ENCODE peak calls at places on chromosomes 6 and 20, in ten cellular contexts. R, T, N, Z, G, O, P, E, L and C are unnamed samples. For H3K9me3, the result is how much of the 10 kb centered on the place peaks cover.

GRCh38 chr20:19851863-19852262 is 93.8 kb downstream of the RIN2 start:
- DNase-seq in E (no peak), P (no peak), R (no peak), O (no peak), N (no peak), L (no peak), T (no peak), Z (no peak), G (no peak), C (no peak)

GRCh38 chr20:50111120-50111828 is 1.7 kb downstream of the UBE2V1 start:
- DNase-seq in T (peak), P (no peak), G (no peak), R (no peak), E (no peak), N (peak), L (no peak), Z (no peak), O (peak), C (no peak)

GRCh38 chr20:22523499-22524392 is 60.6 kb downstream of the FOXA2 start:
- DNase-seq in L (no peak), G (peak), E (no peak), R (peak), N (peak), P (no peak), O (peak), T (no peak), Z (no peak), C (no peak)

GRCh38 chr6:75524322-75524972 is 30.8 kb upstream of the FILIP1 start:
- DNase-seq in E (no peak), Z (peak), G (no peak), L (peak), R (peak), P (no peak), N (peak), O (peak), T (peak), C (no peak)

GRCh38 chr6:106724848-106725247 is 95.5 kb downstream of the QRSL1 start:
- DNase-seq in L (no peak), E (no peak), O (no peak), N (peak), P (no peak), R (peak), T (no peak), Z (no peak), G (peak), C (no peak)

GRCh38 chr20:44544178-44544719 is 22.4 kb upstream of the SERINC3 start:
- DNase-seq in E (no peak), T (no peak), Z (no peak), P (no peak), L (no peak), G (no peak), O (no peak), N (no peak), R (no peak), C (no peak)

GRCh38 chr6:157656437-157657005 is 166.5 kb upstream of the SNX9 start:
- DNase-seq in Z (peak), R (no peak), T (no peak), E (no peak), L (peak), O (no peak), G (no peak), N (no peak), P (no peak), C (no peak)

GRCh38 chr6:30942338-30943060 is 1.7 kb downstream of the MUCL3 start:
- DNase-seq in P (no peak), Z (peak), R (peak), N (peak), T (peak), L (peak), O (peak), E (no peak), G (peak), C (no peak)

GRCh38 chr6:44269921-44270525 is at the start of gene TMEM151B:
- DNase-seq in G (no peak), O (no peak), T (no peak), N (no peak), E (no peak), Z (peak), L (peak), P (no peak), R (no peak), C (no peak)

GRCh38 chr6:28634758-28635546 is 109.3 kb downstream of the GPX5 start:
- DNase-seq in T (peak), L (peak), O (no peak), P (no peak), R (no peak), Z (peak), G (no peak), E (no peak), N (peak), C (no peak)

GRCh38 chr6:169121013-169121412 is 132.6 kb downstream of the THBS2 start:
- DNase-seq in P (no peak), R (no peak), L (no peak), Z (no peak), E (no peak), O (no peak), N (no peak), T (no peak), G (no peak), C (no peak)

GRCh38 chr20:38935285-38935684 is 9.1 kb downstream of the FAM83D start:
- DNase-seq in Z (no peak), N (peak), T (peak), L (no peak), E (no peak), P (no peak), G (no peak), R (no peak), O (peak), C (no peak)

GRCh38 chr20:31515072-31515774 is 981 bp downstream of the HM13 start:
- DNase-seq in E (no peak), R (no peak), P (no peak), G (no peak), T (no peak), Z (no peak), L (no peak), N (no peak), O (no peak), C (no peak)

GRCh38 chr6:4446982-4447381 is 311.6 kb upstream of the ECI2 start:
- DNase-seq in P (no peak), L (no peak), E (no peak), N (peak), Z (no peak), R (no peak), T (peak), O (no peak), G (no peak), C (no peak)

GRCh38 chr6:41408982-41409381 is 73.6 kb downstream of the NCR2 start:
- DNase-seq in P (no peak), T (no peak), N (no peak), Z (no peak), E (no peak), O (no peak), L (no peak), R (no peak), G (no peak), C (no peak)

GRCh38 chr6:140480852-140481251 is 1106.4 kb upstream of the CITED2 start:
- DNase-seq in G (no peak), T (peak), N (no peak), R (no peak), E (no peak), P (no peak), Z (no peak), L (no peak), O (no peak), C (no peak)

GRCh38 chr6:31308050-31308844 is 36.4 kb upstream of the HLA-C start:
- DNase-seq in E (no peak), O (no peak), R (no peak), L (peak), Z (no peak), P (peak), T (no peak), G (peak), N (no peak), C (peak)

GRCh38 chr6:37134622-37135191 is 35.2 kb upstream of the PIM1 start:
- DNase-seq in L (no peak), E (peak), R (peak), O (peak), G (peak), P (peak), N (peak), Z (no peak), T (peak), C (peak)

GRCh38 chr6:24974182-24975171 is 38.7 kb upstream of the RIPOR2 start:
- DNase-seq in P (no peak), Z (no peak), N (peak), R (no peak), E (no peak), L (no peak), T (no peak), G (no peak), O (peak), C (no peak)

GRCh38 chr20:10414982-10415650 is 18.9 kb downstream of the MKKS start:
- DNase-seq in E (no peak), T (peak), N (peak), L (no peak), P (no peak), O (peak), G (no peak), Z (no peak), R (no peak), C (no peak)

GRCh38 chr6:26285143-26286134 is 79.6 kb upstream of the BTN3A2 start:
- DNase-seq in E (peak), N (peak), L (peak), P (peak), G (peak), O (peak), T (peak), Z (peak), R (peak), C (peak)

GRCh38 chr6:19052219-19052618 is 665.1 kb downstream of the RNF144B start:
- DNase-seq in E (no peak), Z (no peak), L (peak), G (no peak), T (peak), O (peak), R (no peak), P (no peak), N (peak), C (no peak)

GRCh38 chr20:50221501-50222323 is 31.1 kb downstream of the CEBPB start:
- DNase-seq in O (peak), E (no peak), Z (no peak), N (peak), L (no peak), R (peak), G (no peak), P (no peak), T (peak), C (no peak)

GRCh38 chr20:14193885-14194284 is 143.5 kb downstream of the FLRT3 start:
- DNase-seq in L (peak), R (no peak), O (no peak), N (peak), P (no peak), E (no peak), Z (no peak), T (no peak), G (no peak), C (no peak)

GRCh38 chr6:24856954-24857670 is 58.4 kb upstream of the ARMH2 start:
- DNase-seq in P (no peak), T (no peak), N (no peak), Z (no peak), O (no peak), E (no peak), G (no peak), L (no peak), R (no peak), C (no peak)

GRCh38 chr6:92507552-92507951 is 911.8 kb downstream of the EPHA7 start:
- DNase-seq in T (no peak), P (no peak), G (no peak), N (no peak), O (no peak), L (no peak), E (no peak), Z (no peak), R (no peak), C (no peak)
- H3K9me3 ChIP-seq in T (under half), P (under half), G (under half), N (under half), O (under half), L (under half), E (under half), Z (under half), R (under half), C (under half)

GRCh38 chr6:167507376-167507961 is 182.6 kb downstream of the TTLL2 start:
- DNase-seq in N (no peak), O (no peak), E (no peak), R (no peak), L (no peak), Z (no peak), P (no peak), G (no peak), T (no peak), C (no peak)

GRCh38 chr6:167512926-167513325 is 188.0 kb downstream of the TTLL2 start:
- DNase-seq in G (no peak), O (no peak), T (no peak), P (no peak), Z (no peak), L (peak), E (no peak), R (no peak), N (no peak), C (no peak)

GRCh38 chr6:167510648-167511047 is 185.8 kb downstream of the TTLL2 start:
- DNase-seq in P (no peak), L (peak), R (no peak), T (no peak), E (no peak), N (no peak), O (no peak), Z (peak), G (no peak), C (no peak)

GRCh38 chr6:167508919-167509852 is 184.3 kb downstream of the TTLL2 start:
- DNase-seq in L (no peak), E (no peak), O (no peak), Z (no peak), T (no peak), N (no peak), G (no peak), P (no peak), R (no peak), C (no peak)

GRCh38 chr6:167509853-167510220 is 185.0 kb downstream of the TTLL2 start:
- DNase-seq in T (no peak), O (no peak), N (no peak), P (no peak), R (no peak), E (no peak), Z (no peak), G (no peak), L (no peak), C (no peak)
- H3K9me3 ChIP-seq in T (under half), O (under half), N (under half), P (under half), R (under half), E (under half), Z (under half), G (under half), L (under half), C (under half)

DNA sequence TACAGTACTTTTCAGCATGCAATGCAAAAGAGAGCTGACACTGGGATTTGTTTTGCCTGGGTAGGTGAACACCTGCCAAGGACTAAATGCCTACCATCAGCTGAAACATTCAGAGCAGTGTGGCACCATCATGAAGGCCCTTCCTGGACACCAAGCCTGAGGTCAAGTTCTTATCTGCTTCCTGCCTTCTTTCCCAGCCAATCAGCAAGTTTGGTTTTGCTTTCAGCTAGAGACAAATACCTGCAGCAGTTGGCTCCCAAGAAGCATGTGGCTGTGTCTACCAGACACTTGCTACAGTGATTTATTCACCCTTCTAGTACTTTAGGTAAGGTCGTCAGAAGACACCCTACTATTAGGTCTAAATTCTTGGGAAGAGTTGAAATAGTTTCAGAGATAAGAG is 112.8 kb downstream of the TBX18 start:
- DNase-seq in P (no peak), T (no peak), R (no peak), L (no peak), Z (no peak), G (no peak), E (no peak), N (no peak), O (no peak), C (no peak)
- H3K9me3 ChIP-seq in P (under half), T (under half), R (under half), L (under half), Z (under half), G (under half), E (under half), N (under half), O (under half), C (under half)

GRCh38 chr20:56204206-56204605 is 44.3 kb upstream of the MC3R start:
- DNase-seq in O (no peak), Z (no peak), E (no peak), L (no peak), R (no peak), G (no peak), P (no peak), T (no peak), N (no peak), C (no peak)
- H3K9me3 ChIP-seq in O (under half), Z (under half), E (under half), L (under half), R (under half), G (under half), P (under half), T (under half), N (under half), C (under half)

GRCh38 chr20:15827628-15828027 is 745.6 kb downstream of the KIF16B start:
- DNase-seq in O (no peak), Z (no peak), P (no peak), T (no peak), G (no peak), R (no peak), E (no peak), L (no peak), N (no peak), C (no peak)
- H3K9me3 ChIP-seq in O (under half), Z (under half), P (under half), T (under half), G (under half), R (under half), E (under half), L (under half), N (under half), C (under half)

GRCh38 chr6:131058236-131058635 is 4.8 kb downstream of the EPB41L2 start:
- DNase-seq in R (no peak), G (no peak), O (no peak), Z (no peak), N (peak), L (no peak), P (no peak), T (no peak), E (no peak), C (no peak)
- H3K9me3 ChIP-seq in R (under half), G (under half), O (under half), Z (under half), N (under half), L (under half), P (under half), T (under half), E (under half), C (under half)

DNA sequence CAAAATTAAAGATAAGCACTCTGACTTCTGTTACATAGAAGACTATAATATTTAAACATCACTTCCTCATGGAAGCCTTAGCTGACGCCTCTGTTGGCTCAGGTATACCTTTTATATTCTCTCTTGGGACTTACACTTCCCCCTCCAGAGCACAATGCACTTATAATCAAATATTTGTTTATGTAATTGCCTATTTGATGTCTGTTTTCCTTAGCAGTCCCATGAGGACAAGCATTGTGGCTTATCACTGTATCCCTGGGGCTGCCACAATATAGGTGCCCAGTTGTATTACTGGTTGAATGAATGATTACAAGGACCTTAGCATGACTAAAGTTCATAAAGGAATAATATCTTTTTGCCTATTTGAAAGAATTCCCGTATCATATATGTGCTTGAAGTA is 186.7 kb upstream of the VGLL2 start:
- DNase-seq in N (no peak), T (no peak), Z (no peak), E (no peak), G (no peak), R (no peak), O (no peak), L (no peak), P (no peak), C (no peak)
- H3K9me3 ChIP-seq in N (under half), T (under half), Z (under half), E (under half), G (under half), R (under half), O (under half), L (under half), P (under half), C (under half)

GRCh38 chr20:63094767-63095499 is 88.2 kb upstream of the BHLHE23 start:
- DNase-seq in P (no peak), R (peak), Z (peak), T (no peak), L (no peak), G (no peak), O (no peak), N (no peak), E (no peak), C (no peak)

GRCh38 chr20:63093966-63094766 is 87.4 kb upstream of the BHLHE23 start:
- DNase-seq in L (no peak), O (no peak), Z (peak), G (no peak), E (no peak), P (no peak), T (no peak), R (peak), N (no peak), C (peak)

GRCh38 chr20:63091901-63092659 is 85.3 kb upstream of the BHLHE23 start:
- DNase-seq in L (no peak), T (no peak), G (no peak), P (no peak), Z (peak), E (no peak), O (no peak), R (peak), N (no peak), C (peak)

GRCh38 chr20:63090682-63091571 is 84.2 kb upstream of the BHLHE23 start:
- DNase-seq in N (peak), Z (peak), L (no peak), G (no peak), O (no peak), T (no peak), P (no peak), E (no peak), R (peak), C (peak)

DNA sequence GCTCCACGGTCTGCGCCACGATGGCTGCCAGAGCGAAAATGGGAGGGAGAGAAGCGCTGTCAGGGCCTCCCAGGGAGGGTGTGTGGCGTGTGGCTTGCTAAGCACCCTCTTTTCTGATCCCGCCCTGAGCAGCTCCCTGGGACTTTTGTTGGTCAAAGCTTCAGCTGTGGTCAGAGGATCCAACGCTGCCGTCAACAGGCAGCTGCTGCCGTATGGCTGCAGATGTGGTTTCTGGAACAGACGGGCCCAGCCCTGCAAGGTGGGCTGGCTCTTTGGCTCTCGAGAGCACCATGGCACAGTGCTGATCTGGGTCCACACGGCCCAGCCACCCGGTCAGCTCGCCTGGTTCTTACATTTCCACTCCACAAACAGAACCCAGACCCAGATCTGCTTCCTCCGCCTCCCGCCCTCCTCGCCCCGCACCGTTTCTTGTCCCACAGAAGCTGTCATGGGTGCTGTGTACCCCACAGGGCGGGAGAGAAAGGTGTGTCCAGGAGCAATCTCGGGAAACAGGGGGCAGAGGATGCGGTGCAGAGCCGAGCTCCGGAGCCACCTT is 86.0 kb upstream of the BHLHE23 start:
- DNase-seq in G (no peak), Z (peak), R (peak), T (no peak), P (no peak), N (no peak), O (no peak), E (no peak), L (no peak), C (peak)
- H3K9me3 ChIP-seq in G (under half), Z (under half), R (under half), T (under half), P (under half), N (under half), O (under half), E (under half), L (under half), C (under half)

GRCh38 chr6:22536111-22536510 is 33.3 kb upstream of the HDGFL1 start:
- DNase-seq in Z (peak), E (no peak), L (no peak), R (no peak), O (no peak), G (no peak), P (no peak), N (no peak), T (no peak), C (no peak)
- H3K9me3 ChIP-seq in Z (under half), E (under half), L (under half), R (under half), O (under half), G (under half), P (under half), N (under half), T (under half), C (under half)

DNA sequence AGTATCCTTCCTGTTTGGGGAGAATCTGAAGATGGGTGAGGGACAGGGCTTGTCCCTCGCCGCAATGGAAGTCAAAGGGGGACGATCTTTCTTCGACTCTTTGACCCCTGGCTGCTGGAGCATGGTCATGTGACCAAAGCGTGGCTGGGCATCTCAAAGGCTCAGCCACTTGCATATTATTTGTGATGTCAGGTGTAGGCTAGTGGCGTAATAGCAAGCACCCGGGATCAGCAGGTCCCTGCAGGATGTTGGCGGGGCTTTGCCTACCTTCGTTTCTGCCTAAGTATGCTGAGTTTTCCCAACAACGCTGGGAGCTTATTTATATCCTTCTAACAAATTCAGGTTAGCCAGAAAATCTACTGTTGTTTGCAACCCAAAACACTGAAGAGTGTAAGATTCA is 50.3 kb upstream of the IL20RA start:
- DNase-seq in P (no peak), L (no peak), N (no peak), G (no peak), T (no peak), E (no peak), R (no peak), O (no peak), Z (no peak), C (no peak)
- H3K9me3 ChIP-seq in P (under half), L (under half), N (under half), G (under half), T (under half), E (under half), R (under half), O (under half), Z (under half), C (under half)